ENCODE peak calls at places on chromosomes 2 and 18, in four cellular contexts. B is cardiac muscle cell, E is AG10803, H is IMR-90. I is an unnamed sample.

GRCh38 chr2:202479090-202479489 is 103.0 kb downstream of the BMPR2 start:
- DNase-seq in E (no peak), H (peak; percentile 1), B (no peak), I (no peak)

GRCh38 chr18:906416-907170 is 1.9 kb downstream of the ADCYAP1 start:
- DNase-seq in H (no peak), E (no peak), B (no peak), I (no peak)

GRCh38 chr2:220528180-220528579 is 900.8 kb downstream of the SLC4A3 start:
- DNase-seq in E (peak; percentile 54), B (no peak), H (peak; percentile 62), I (peak; percentile 45)

GRCh38 chr2:67895171-67895941 is 167.4 kb downstream of the C1D start:
- DNase-seq in E (no peak), H (no peak), B (peak; percentile 14), I (peak; percentile 23)

GRCh38 chr18:1585881-1586488 is 681.3 kb downstream of the ADCYAP1 start:
- DNase-seq in B (peak; percentile 49), E (peak; percentile 25), H (peak; percentile 3), I (peak; percentile 27)

GRCh38 chr2:63588385-63589147 is at the start of the genes MDH1 and WDPCP:
- DNase-seq in H (peak; percentile 100), E (peak; percentile 100), B (peak; percentile 99), I (peak; percentile 100)

GRCh38 chr2:9271691-9272090 is 65.1 kb downstream of the ASAP2 start:
- DNase-seq in B (no peak), H (no peak), E (no peak), I (no peak)

GRCh38 chr18:65788373-65788772 is 37.6 kb downstream of the CDH7 start:
- DNase-seq in E (no peak), B (no peak), H (no peak), I (no peak)

GRCh38 chr2:47226124-47227040 is 71.3 kb upstream of the STPG4 start:
- DNase-seq in B (no peak), E (no peak), H (peak; percentile 51), I (no peak)

GRCh38 chr2:143572421-143572820 is 443.2 kb downstream of the ARHGAP15 start:
- DNase-seq in H (no peak), E (no peak), B (no peak), I (no peak)

GRCh38 chr18:28189400-28190239 is 12.7 kb upstream of the CDH2 start:
- DNase-seq in E (peak; percentile 78), H (peak; percentile 87), B (peak; percentile 29), I (peak; percentile 85)

GRCh38 chr18:63773616-63774015 is 1.6 kb upstream of the SERPINB7 start:
- DNase-seq in B (no peak), E (no peak), H (no peak), I (no peak)

GRCh38 chr2:232260075-232260474 is 118.5 kb upstream of the ALPP start:
- DNase-seq in B (peak; percentile 28), E (peak; percentile 92), H (peak; percentile 93), I (peak; percentile 90)

GRCh38 chr2:217399288-217399687 is 539.4 kb upstream of the TNP1 start:
- DNase-seq in E (peak; percentile 48), H (peak; percentile 88), B (no peak), I (peak; percentile 64)

GRCh38 chr18:58605027-58606020 is 23.6 kb downstream of the ALPK2 start:
- DNase-seq in B (no peak), H (peak; percentile 87), E (peak; percentile 42), I (peak; percentile 81)

GRCh38 chr2:19933351-19933981 is 31.7 kb upstream of the TTC32 start:
- DNase-seq in B (no peak), H (peak; percentile 64), E (peak; percentile 82), I (peak; percentile 63)

GRCh38 chr2:61368687-61369665 is 101.9 kb downstream of the USP34 start:
- DNase-seq in B (no peak), E (no peak), H (no peak), I (no peak)

GRCh38 chr18:40159141-40160017 is 1795.7 kb upstream of the PIK3C3 start:
- DNase-seq in H (peak; percentile 40), B (peak; percentile 44), E (peak; percentile 21), I (peak; percentile 63)

GRCh38 chr2:108370080-108370479 is 7.7 kb upstream of the SULT1C4 start:
- DNase-seq in B (no peak), H (peak; percentile 71), E (no peak), I (no peak)

GRCh38 chr2:162333968-162334367 is 10.0 kb upstream of the GCA start:
- DNase-seq in H (peak; percentile 33), E (peak; percentile 13), B (peak; percentile 33), I (peak; percentile 36)

GRCh38 chr2:38406597-38407110 is 29.6 kb upstream of the ATL2 start:
- DNase-seq in B (no peak), E (no peak), H (no peak), I (peak; percentile 52)

GRCh38 chr2:75309596-75310290 is 110.4 kb upstream of the TACR1 start:
- DNase-seq in E (peak; percentile 28), B (no peak), H (peak; percentile 42), I (peak; percentile 48)

GRCh38 chr18:13412901-13413300 is 194.3 kb downstream of the LDLRAD4 start:
- DNase-seq in H (no peak), E (no peak), B (no peak), I (no peak)

GRCh38 chr2:61750624-61751023 is 103.2 kb downstream of the FAM161A start:
- DNase-seq in B (no peak), E (peak; percentile 61), H (peak; percentile 78), I (peak; percentile 66)

GRCh38 chr2:201996006-201996405 is 37.6 kb upstream of the FZD7 start:
- DNase-seq in E (no peak), B (no peak), H (no peak), I (no peak)

GRCh38 chr2:14237902-14238301 is 394.6 kb upstream of the LRATD1 start:
- DNase-seq in B (no peak), H (no peak), E (no peak), I (no peak)

GRCh38 chr18:3219621-3220335 is at the start of gene MYOM1:
- DNase-seq in H (no peak), B (peak; percentile 77), E (no peak), I (no peak)
- H3K4me3 ChIP-seq in H (no peak within 1 kb of the TSS), B (peak within 1 kb of the TSS; percentile 56), E (no peak within 1 kb of the TSS), I (no peak within 1 kb of the TSS)

GRCh38 chr2:136874258-136874657 is 108.9 kb downstream of the THSD7B start:
- DNase-seq in H (no peak), B (peak; percentile 42), E (peak; percentile 11), I (peak; percentile 2)
- TF ChIP-seq CTCF in H (no peak), B (no peak), E (peak; percentile 51), I (peak; percentile 31)

GRCh38 chr2:155643056-155643775 is 689.3 kb downstream of the NR4A2 start:
- DNase-seq in B (no peak), E (no peak), H (no peak), I (no peak)
- H3K4me3 ChIP-seq in B (no peak overlapping the region), E (no peak overlapping the region), H (no peak overlapping the region), I (no peak overlapping the region)

GRCh38 chr2:95379616-95379925 is 22.9 kb upstream of the FAHD2A start:
- DNase-seq in E (no peak), H (no peak), B (no peak), I (no peak)
- TF ChIP-seq CTCF in E (no peak), H (peak; percentile 13), B (no peak), I (peak; percentile 26)

GRCh38 chr2:40489678-40489960 is 37.7 kb upstream of the SLC8A1 start:
- DNase-seq in H (no peak), E (no peak), B (no peak), I (no peak)
- H3K4me3 ChIP-seq in H (peak overlapping the region; percentile 52), E (peak overlapping the region; percentile 39), B (peak overlapping the region; percentile 7), I (no peak overlapping the region)

GRCh38 chr2:178412047-178412446 is 38.9 kb downstream of the PRKRA start:
- DNase-seq in B (no peak), H (no peak), E (no peak), I (no peak)

GRCh38 chr2:178414266-178415247 is 36.4 kb downstream of the PRKRA start:
- DNase-seq in B (peak; percentile 94), E (peak; percentile 93), H (peak; percentile 94), I (peak; percentile 98)

GRCh38 chr2:178417916-178418315 is 33.1 kb downstream of the PRKRA start:
- DNase-seq in B (no peak), H (no peak), E (no peak), I (no peak)

GRCh38 chr2:178415979-178416378 is 35.0 kb downstream of the PRKRA start:
- DNase-seq in H (no peak), B (no peak), E (no peak), I (no peak)

GRCh38 chr2:178413472-178414265 is 37.3 kb downstream of the PRKRA start:
- DNase-seq in E (peak; percentile 60), H (peak; percentile 67), B (peak; percentile 79), I (peak; percentile 76)
- TF ChIP-seq CTCF in E (peak; percentile 1), H (no peak), B (no peak), I (no peak)

DNA sequence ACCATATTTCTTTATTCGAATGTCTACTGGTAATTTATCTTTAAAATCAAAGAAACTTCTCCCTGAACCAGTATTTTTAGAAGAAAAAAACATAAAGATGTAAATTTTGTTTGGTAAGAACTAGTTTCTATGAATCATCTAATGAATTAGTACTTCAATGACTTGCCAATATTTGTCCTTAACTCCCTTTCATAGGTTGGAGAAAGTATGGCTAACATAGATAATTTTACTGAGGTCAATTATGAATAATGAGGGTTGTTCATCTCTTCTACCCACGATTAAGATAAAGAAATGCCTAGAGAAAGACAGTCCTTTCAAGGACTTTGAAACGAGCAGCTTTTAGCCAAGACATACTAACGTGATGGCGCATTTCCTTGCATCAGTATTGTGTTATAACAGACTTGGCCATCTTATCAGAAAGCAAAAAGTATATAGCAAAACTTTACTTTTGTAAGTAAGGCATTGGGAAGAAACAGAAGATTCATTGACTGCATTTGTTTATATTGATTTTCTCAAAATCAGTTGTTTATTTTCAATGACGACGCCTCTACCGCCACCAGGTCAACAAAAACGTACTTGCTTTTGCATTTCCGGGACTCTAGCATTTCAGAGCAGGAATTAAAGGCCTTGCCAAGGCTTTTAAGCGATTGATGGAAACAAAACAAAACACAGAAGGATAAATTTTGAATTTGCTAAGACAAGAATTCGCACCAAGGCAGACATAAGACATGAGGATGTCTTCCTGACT is 997 bp downstream of the RBM43 start:
- DNase-seq in B (no peak), E (peak; percentile 50), H (peak; percentile 43), I (peak; percentile 52)
- H3K4me3 ChIP-seq in B (peak overlapping the region; percentile 34), E (peak overlapping the region; percentile 89), H (peak overlapping the region; percentile 71), I (peak overlapping the region; percentile 63)

DNA sequence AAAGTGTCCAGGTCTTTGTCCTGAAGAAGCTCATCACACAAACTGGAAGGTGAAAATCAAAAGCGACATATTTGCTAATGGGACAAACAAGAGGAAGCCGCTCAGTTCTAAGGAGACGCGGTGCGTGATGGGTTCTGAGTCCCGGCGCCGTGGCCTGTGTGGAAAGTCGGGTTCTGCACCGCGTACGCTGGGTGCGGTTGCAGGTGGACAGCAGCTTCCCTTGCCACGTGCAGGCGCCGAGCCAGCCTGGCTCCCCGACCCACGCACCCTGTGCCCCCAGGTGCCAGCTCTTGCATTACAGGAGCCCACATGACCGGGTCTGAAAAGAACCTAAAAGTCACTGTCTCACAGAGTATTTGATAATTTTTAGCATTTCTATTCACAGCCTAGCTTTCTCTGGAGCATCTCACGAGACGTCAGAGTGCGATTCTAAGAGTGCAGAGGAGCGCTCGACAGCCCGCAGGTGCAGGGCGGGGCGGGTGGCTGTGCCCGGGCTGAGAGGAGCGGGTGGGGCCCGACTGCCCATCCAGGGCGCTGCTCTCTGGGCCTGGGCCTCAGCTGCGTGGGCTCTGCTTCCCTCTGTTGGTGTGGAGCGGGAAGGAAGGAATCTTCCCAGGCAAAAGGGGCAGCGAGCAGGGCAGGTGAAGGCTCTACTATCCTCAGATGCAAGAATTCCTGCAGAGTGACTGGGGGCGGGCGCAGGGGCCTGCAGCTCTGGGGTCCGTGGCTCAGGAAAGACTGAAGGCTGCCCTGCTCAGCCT is 39.4 kb downstream of the MYT1L start:
- DNase-seq in B (peak; percentile 52), E (peak; percentile 4), H (no peak), I (no peak)
- TF ChIP-seq CTCF in B (no peak), E (peak; percentile 55), H (no peak), I (no peak)

GRCh38 chr2:200810252-200810650 is 1.5 kb upstream of the BZW1 start:
- DNase-seq in H (peak; percentile 93), B (no peak), E (peak; percentile 87), I (peak; percentile 93)
- H3K4me3 ChIP-seq in H (peak overlapping the region; percentile 52), B (no peak overlapping the region), E (peak overlapping the region; percentile 66), I (peak overlapping the region; percentile 65)